ENCODE peak calls at places on chromosome 1, in five cellular contexts. K, B, U, Z and J are unnamed samples.

GRCh38 chr1:172472495-172472894 is 28.6 kb upstream of the PIGC start:
- DNase-seq in K (no peak), B (no peak), U (no peak), Z (no peak), J (no peak)

GRCh38 chr1:189606795-189607476 is 870.7 kb downstream of the BRINP3 start:
- DNase-seq in K (peak), B (no peak), U (no peak), Z (no peak), J (no peak)

GRCh38 chr1:165635823-165636222 is 4.8 kb downstream of the MGST3 start:
- DNase-seq in K (no peak), B (no peak), U (no peak), Z (no peak), J (no peak)

GRCh38 chr1:50108497-50109073 is at the start of gene ELAVL4:
- DNase-seq in K (no peak), B (no peak), U (no peak), Z (peak), J (no peak)

GRCh38 chr1:156746716-156747631 is 4.5 kb downstream of the HDGF start:
- DNase-seq in K (peak), B (peak), U (peak), Z (peak), J (peak)

GRCh38 chr1:27599605-27600499 is 4.1 kb downstream of the AHDC1 start:
- DNase-seq in K (no peak), B (no peak), U (no peak), Z (no peak), J (no peak)

GRCh38 chr1:213661346-213661745 is 326.4 kb upstream of the PROX1 start:
- DNase-seq in K (no peak), B (no peak), U (no peak), Z (no peak), J (peak)

GRCh38 chr1:244466724-244467123 is 5.7 kb downstream of the CATSPERE start:
- DNase-seq in K (no peak), B (no peak), U (no peak), Z (no peak), J (no peak)

GRCh38 chr1:9628541-9629444 is 22.7 kb upstream of the PIK3CD start:
- DNase-seq in K (no peak), B (peak), U (no peak), Z (peak), J (no peak)

GRCh38 chr1:202852163-202852904 is 36.6 kb downstream of the RABIF start:
- DNase-seq in K (peak), B (peak), U (no peak), Z (peak), J (peak)

GRCh38 chr1:110148961-110149360 is 1.3 kb upstream of the SLC6A17 start:
- DNase-seq in K (peak), B (no peak), U (no peak), Z (peak), J (peak)

GRCh38 chr1:184648160-184648855 is 106.3 kb downstream of the EDEM3 start:
- DNase-seq in K (no peak), B (no peak), U (no peak), Z (no peak), J (no peak)

GRCh38 chr1:65284229-65284628 is 25.1 kb upstream of the DNAJC6 start:
- DNase-seq in K (no peak), B (no peak), U (no peak), Z (no peak), J (no peak)

GRCh38 chr1:246526380-246526779 is 19.3 kb upstream of the SMYD3 start:
- DNase-seq in K (no peak), B (no peak), U (no peak), Z (no peak), J (no peak)

GRCh38 chr1:218345673-218346390 is 696 bp downstream of the TGFB2 start:
- DNase-seq in K (no peak), B (peak), U (peak), Z (peak), J (no peak)